ENCODE peak calls at places on chromosomes 16 and 17, in five cellular contexts. D is GM23338, O is cardiac muscle cell, L is lower lobe of right lung, I is IMR-90. Z is an unnamed sample. For H3K4me1, the result is how much of the 10 kb centered on the place peaks cover.

GRCh38 chr17:79294459-79295071 is 219.9 kb downstream of the ENGASE start:
- DNase-seq in D (peak), O (peak), L (peak), I (peak), Z (no peak)

GRCh38 chr16:86505185-86505898 is 5.0 kb upstream of the FOXF1 start:
- DNase-seq in D (peak), O (no peak), L (no peak), I (peak), Z (no peak)

GRCh38 chr17:35743911-35744328 is 9.1 kb downstream of the GAS2L2 start:
- DNase-seq in D (peak), O (peak), L (no peak), I (peak), Z (no peak)

GRCh38 chr16:48501516-48502377 is 108.2 kb downstream of the N4BP1 start:
- DNase-seq in D (no peak), O (peak), L (no peak), I (no peak), Z (no peak)

GRCh38 chr16:1171854-1172428 is 19.0 kb downstream of the CACNA1H start:
- DNase-seq in D (no peak), O (no peak), L (no peak), I (no peak), Z (no peak)

GRCh38 chr16:70698901-70699300 is 13.0 kb upstream of the MTSS2 start:
- DNase-seq in D (no peak), O (no peak), L (no peak), I (no peak), Z (no peak)

GRCh38 chr16:62034236-62035114 is 1.8 kb downstream of the CDH8 start:
- DNase-seq in D (peak), O (peak), L (no peak), I (no peak), Z (no peak)

GRCh38 chr16:10338426-10338825 is 47.4 kb upstream of the ATF7IP2 start:
- DNase-seq in D (no peak), O (peak), L (no peak), I (no peak), Z (no peak)

GRCh38 chr16:610513-611381 is 20.0 kb upstream of the WFIKKN1 start:
- DNase-seq in D (peak), O (peak), L (peak), I (no peak), Z (no peak)

GRCh38 chr16:85878875-85879274 is 20.1 kb upstream of the IRF8 start:
- DNase-seq in D (peak), O (no peak), L (no peak), I (peak), Z (no peak)

GRCh38 chr16:89971495-89972243 is 23.1 kb downstream of the DEF8 start:
- DNase-seq in D (no peak), O (no peak), L (peak), I (no peak), Z (no peak)

GRCh38 chr17:66580178-66580577 is 254.7 kb upstream of the CACNG5 start:
- DNase-seq in D (peak), O (peak), L (peak), I (peak), Z (peak)

GRCh38 chr17:73062726-73063125 is 29.8 kb downstream of the SLC39A11 start:
- DNase-seq in D (no peak), O (no peak), L (no peak), I (no peak), Z (no peak)

GRCh38 chr16:67001159-67001486 is 12.7 kb downstream of the CES4A start:
- DNase-seq in D (peak), O (no peak), L (no peak), I (no peak), Z (no peak)

GRCh38 chr17:40540448-40540847 is 24.8 kb downstream of the CCR7 start:
- DNase-seq in D (no peak), O (no peak), L (no peak), I (no peak), Z (no peak)
- H3K27ac ChIP-seq in D (no peak), O (no peak), L (peak), I (peak), Z (peak)

GRCh38 chr16:9102943-9103342 is 11.5 kb downstream of the HAPSTR1 start:
- DNase-seq in D (no peak), O (no peak), L (no peak), I (no peak), Z (no peak)
- H3K4me1 ChIP-seq in D (under half), O (under half), L (half or more), I (under half), Z (under half)

DNA sequence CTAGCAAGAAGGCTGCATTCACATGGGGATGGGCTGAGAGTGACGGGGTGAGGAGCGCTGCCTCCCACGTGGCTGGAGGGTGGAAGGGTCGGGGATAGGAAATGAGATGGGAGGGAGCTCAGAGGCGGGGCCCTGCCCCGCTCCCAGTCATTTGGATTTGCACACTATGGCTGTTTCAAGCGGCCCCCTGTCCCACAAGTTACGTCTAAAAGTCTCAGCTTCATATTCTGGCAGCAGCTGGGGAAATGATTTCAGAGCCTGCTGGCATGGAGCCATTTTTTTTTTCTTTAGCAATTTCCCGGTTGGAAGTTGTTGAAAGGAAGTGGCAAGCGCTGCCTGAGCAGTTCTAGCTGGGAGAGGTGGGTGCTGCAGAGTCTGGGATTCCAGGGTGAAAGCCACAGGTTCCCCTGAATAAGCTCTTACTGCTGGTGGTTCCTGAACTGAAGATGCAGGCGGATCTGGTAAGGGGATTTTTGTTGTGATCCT is 70.9 kb upstream of the LGALS9 start:
- DNase-seq in D (no peak), O (peak), L (peak), I (peak), Z (peak)
- H3K4me3 ChIP-seq in D (no peak), O (no peak), L (peak), I (no peak), Z (peak)

DNA sequence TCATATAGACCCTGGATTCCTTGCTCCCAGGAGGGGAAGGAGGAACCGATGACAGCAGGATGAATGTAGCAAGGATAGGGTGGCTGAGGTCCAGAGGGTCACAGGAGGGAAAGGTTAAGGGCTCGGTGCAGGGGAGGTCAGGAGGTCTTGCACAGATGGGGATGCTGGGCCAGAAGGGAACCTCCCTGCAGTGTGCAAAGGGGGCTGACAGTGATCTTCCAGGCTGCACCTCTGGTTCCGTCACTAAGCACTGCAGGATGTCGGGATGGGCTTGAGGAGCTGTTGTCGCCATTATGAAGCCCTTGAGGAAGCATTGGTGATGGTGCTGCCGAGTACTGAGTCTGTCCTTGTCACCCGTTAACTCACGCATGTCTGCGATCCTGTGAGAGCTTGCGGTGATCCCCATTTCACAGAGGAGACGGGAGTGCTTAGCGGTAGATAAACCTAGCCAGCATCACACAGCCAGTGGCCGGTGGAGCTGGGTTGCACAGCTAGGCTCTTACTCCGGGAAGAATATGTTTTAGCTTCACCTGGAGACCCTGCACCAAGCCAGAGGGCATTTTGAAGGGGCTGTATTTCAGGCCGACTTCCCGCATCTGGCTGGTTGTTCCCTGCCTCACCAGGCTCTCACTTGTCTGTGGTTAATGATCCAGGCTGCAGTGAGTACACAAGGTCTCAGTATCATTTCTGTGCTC is 120.4 kb downstream of the SNX29 start:
- DNase-seq in D (no peak), O (no peak), L (no peak), I (no peak), Z (no peak)
- H3K27ac ChIP-seq in D (no peak), O (no peak), L (no peak), I (no peak), Z (no peak)

GRCh38 chr17:1186214-1186820 is 6.5 kb upstream of the ABR start:
- DNase-seq in D (no peak), O (no peak), L (no peak), I (peak), Z (peak)

GRCh38 chr17:1182831-1183578 is 3.2 kb upstream of the ABR start:
- DNase-seq in D (no peak), O (peak), L (no peak), I (no peak), Z (no peak)

GRCh38 chr17:1186923-1187771 is 7.4 kb upstream of the ABR start:
- DNase-seq in D (peak), O (peak), L (peak), I (peak), Z (peak)

GRCh38 chr17:1193300-1193699 is 13.5 kb upstream of the ABR start:
- DNase-seq in D (no peak), O (no peak), L (peak), I (no peak), Z (no peak)

DNA sequence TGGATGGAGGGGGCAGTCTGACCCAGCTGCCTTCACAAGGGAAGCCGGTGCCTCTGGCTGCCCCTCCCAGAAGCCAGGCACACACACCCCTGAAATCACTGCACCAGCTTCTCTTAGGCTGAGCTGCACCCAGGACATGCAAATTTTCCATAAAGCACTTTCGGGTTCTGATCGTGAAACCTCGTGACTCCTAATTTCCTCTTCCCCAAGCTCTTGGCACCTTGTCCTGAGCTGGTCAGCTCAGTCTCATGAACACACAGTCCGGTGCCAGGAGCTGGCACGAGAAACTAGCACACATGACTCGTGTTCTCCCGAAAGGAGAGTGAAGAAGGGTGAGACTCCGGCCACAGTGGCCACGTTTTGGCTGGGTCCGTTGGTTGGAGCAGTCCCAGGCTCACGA is 9.0 kb upstream of the ABR start:
- DNase-seq in D (no peak), O (no peak), L (peak), I (peak), Z (peak)
- H3K4me1 ChIP-seq in D (under half), O (under half), L (under half), I (under half), Z (under half)

Z was measured in tibial artery.